ENCODE peak calls at places on chromosomes 3 and 15, in eight cellular contexts. One of them, this sample, is unnamed.

GRCh38 chr3:177753498-177754155 is 556.3 kb upstream of the TBL1XR1 start:
- DNase-seq in stomach: no peak
- DNase-seq in NCI-H1417 treated with DMSO at 0.1 percent for 48 hours: no peak
- DNase-seq in C1 segment of cervical spinal cord: no peak
- DNase-seq in natural killer cell: no peak
- DNase-seq in non-pigmented ciliary epithelial cell: no peak
- DNase-seq in suprapubic skin: no peak
- DNase-seq in epithelial cell of esophagus: peak; percentile 25
- DNase-seq in this sample: no peak

GRCh38 chr3:9441501-9442221 is 44.2 kb downstream of the SETD5 start:
- DNase-seq in stomach: no peak
- DNase-seq in NCI-H1417 treated with DMSO at 0.1 percent for 48 hours: no peak
- DNase-seq in C1 segment of cervical spinal cord: no peak
- DNase-seq in natural killer cell: no peak
- DNase-seq in non-pigmented ciliary epithelial cell: no peak
- DNase-seq in suprapubic skin: no peak
- DNase-seq in epithelial cell of esophagus: no peak
- DNase-seq in this sample: no peak

GRCh38 chr3:48436855-48437254 is 3.1 kb downstream of the CCDC51 start:
- DNase-seq in stomach: no peak
- DNase-seq in NCI-H1417 treated with DMSO at 0.1 percent for 48 hours: no peak
- DNase-seq in C1 segment of cervical spinal cord: no peak
- DNase-seq in natural killer cell: no peak
- DNase-seq in non-pigmented ciliary epithelial cell: no peak
- DNase-seq in suprapubic skin: no peak
- DNase-seq in epithelial cell of esophagus: no peak
- DNase-seq in this sample: no peak

GRCh38 chr15:75431250-75431649 is 20.2 kb downstream of the SIN3A start:
- DNase-seq in stomach: no peak
- DNase-seq in NCI-H1417 treated with DMSO at 0.1 percent for 48 hours: no peak
- DNase-seq in C1 segment of cervical spinal cord: no peak
- DNase-seq in natural killer cell: no peak
- DNase-seq in non-pigmented ciliary epithelial cell: no peak
- DNase-seq in suprapubic skin: no peak
- DNase-seq in epithelial cell of esophagus: no peak
- DNase-seq in this sample: no peak

GRCh38 chr3:54771050-54771449 is 156.8 kb downstream of the LRTM1 start:
- DNase-seq in stomach: no peak
- DNase-seq in NCI-H1417 treated with DMSO at 0.1 percent for 48 hours: no peak
- DNase-seq in C1 segment of cervical spinal cord: no peak
- DNase-seq in natural killer cell: no peak
- DNase-seq in non-pigmented ciliary epithelial cell: no peak
- DNase-seq in suprapubic skin: no peak
- DNase-seq in epithelial cell of esophagus: no peak
- DNase-seq in this sample: no peak

GRCh38 chr3:38829404-38829803 is 13.4 kb upstream of the SCN10A start:
- DNase-seq in stomach: no peak
- DNase-seq in NCI-H1417 treated with DMSO at 0.1 percent for 48 hours: no peak
- DNase-seq in C1 segment of cervical spinal cord: no peak
- DNase-seq in natural killer cell: no peak
- DNase-seq in non-pigmented ciliary epithelial cell: peak; percentile 60
- DNase-seq in suprapubic skin: no peak
- DNase-seq in epithelial cell of esophagus: peak; percentile 72
- DNase-seq in this sample: no peak

GRCh38 chr3:171132873-171133272 is 106.4 kb upstream of the SLC2A2 start:
- DNase-seq in stomach: no peak
- DNase-seq in NCI-H1417 treated with DMSO at 0.1 percent for 48 hours: no peak
- DNase-seq in C1 segment of cervical spinal cord: no peak
- DNase-seq in natural killer cell: no peak
- DNase-seq in non-pigmented ciliary epithelial cell: no peak
- DNase-seq in suprapubic skin: no peak
- DNase-seq in epithelial cell of esophagus: peak; percentile 61
- DNase-seq in this sample: no peak

GRCh38 chr3:13007251-13007941 is 65.8 kb downstream of the IQSEC1 start:
- DNase-seq in stomach: no peak
- DNase-seq in NCI-H1417 treated with DMSO at 0.1 percent for 48 hours: no peak
- DNase-seq in C1 segment of cervical spinal cord: no peak
- DNase-seq in natural killer cell: no peak
- DNase-seq in non-pigmented ciliary epithelial cell: no peak
- DNase-seq in suprapubic skin: no peak
- DNase-seq in epithelial cell of esophagus: no peak
- DNase-seq in this sample: no peak

GRCh38 chr15:76150971-76151598 is 91.3 kb downstream of the TMEM266 start:
- DNase-seq in stomach: peak; percentile 81
- DNase-seq in NCI-H1417 treated with DMSO at 0.1 percent for 48 hours: peak; percentile 1
- DNase-seq in C1 segment of cervical spinal cord: peak; percentile 71
- DNase-seq in natural killer cell: peak; percentile 69
- DNase-seq in non-pigmented ciliary epithelial cell: peak; percentile 27
- DNase-seq in suprapubic skin: peak; percentile 90
- DNase-seq in epithelial cell of esophagus: peak; percentile 98
- DNase-seq in this sample: peak; percentile 80

GRCh38 chr15:33639968-33640367 is 328.3 kb upstream of the CHRM5 start:
- DNase-seq in stomach: no peak
- DNase-seq in NCI-H1417 treated with DMSO at 0.1 percent for 48 hours: no peak
- DNase-seq in C1 segment of cervical spinal cord: no peak
- DNase-seq in natural killer cell: no peak
- DNase-seq in non-pigmented ciliary epithelial cell: no peak
- DNase-seq in suprapubic skin: no peak
- DNase-seq in epithelial cell of esophagus: no peak
- DNase-seq in this sample: no peak

GRCh38 chr15:88491158-88491557 is 23.6 kb downstream of the MRPS11 start:
- DNase-seq in stomach: no peak
- DNase-seq in NCI-H1417 treated with DMSO at 0.1 percent for 48 hours: no peak
- DNase-seq in C1 segment of cervical spinal cord: no peak
- DNase-seq in natural killer cell: no peak
- DNase-seq in non-pigmented ciliary epithelial cell: no peak
- DNase-seq in suprapubic skin: no peak
- DNase-seq in epithelial cell of esophagus: peak; percentile 19
- DNase-seq in this sample: no peak

GRCh38 chr3:4021162-4021561 is 221.9 kb downstream of the LRRN1 start:
- DNase-seq in stomach: no peak
- DNase-seq in NCI-H1417 treated with DMSO at 0.1 percent for 48 hours: no peak
- DNase-seq in C1 segment of cervical spinal cord: no peak
- DNase-seq in natural killer cell: no peak
- DNase-seq in non-pigmented ciliary epithelial cell: no peak
- DNase-seq in suprapubic skin: no peak
- DNase-seq in epithelial cell of esophagus: no peak
- DNase-seq in this sample: no peak

GRCh38 chr15:94135748-94136147 is 95.6 kb upstream of the MCTP2 start:
- DNase-seq in stomach: no peak
- DNase-seq in NCI-H1417 treated with DMSO at 0.1 percent for 48 hours: no peak
- DNase-seq in C1 segment of cervical spinal cord: no peak
- DNase-seq in natural killer cell: no peak
- DNase-seq in non-pigmented ciliary epithelial cell: no peak
- DNase-seq in suprapubic skin: no peak
- DNase-seq in epithelial cell of esophagus: peak; percentile 31
- DNase-seq in this sample: no peak

GRCh38 chr3:57977755-57978715 is 30.2 kb upstream of the FLNB start:
- DNase-seq in stomach: no peak
- DNase-seq in NCI-H1417 treated with DMSO at 0.1 percent for 48 hours: no peak
- DNase-seq in C1 segment of cervical spinal cord: no peak
- DNase-seq in natural killer cell: no peak
- DNase-seq in non-pigmented ciliary epithelial cell: no peak
- DNase-seq in suprapubic skin: no peak
- DNase-seq in epithelial cell of esophagus: peak; percentile 66
- DNase-seq in this sample: no peak

GRCh38 chr15:76964157-76964556 is 30.8 kb upstream of the PSTPIP1 start:
- DNase-seq in stomach: no peak
- DNase-seq in NCI-H1417 treated with DMSO at 0.1 percent for 48 hours: no peak
- DNase-seq in C1 segment of cervical spinal cord: no peak
- DNase-seq in natural killer cell: no peak
- DNase-seq in non-pigmented ciliary epithelial cell: no peak
- DNase-seq in suprapubic skin: no peak
- DNase-seq in epithelial cell of esophagus: peak; percentile 30
- DNase-seq in this sample: no peak

GRCh38 chr15:57782731-57783130 is 76.2 kb downstream of the POLR2M start:
- DNase-seq in stomach: no peak
- DNase-seq in NCI-H1417 treated with DMSO at 0.1 percent for 48 hours: no peak
- DNase-seq in C1 segment of cervical spinal cord: no peak
- DNase-seq in natural killer cell: no peak
- DNase-seq in non-pigmented ciliary epithelial cell: no peak
- DNase-seq in suprapubic skin: no peak
- DNase-seq in epithelial cell of esophagus: no peak
- DNase-seq in this sample: no peak

GRCh38 chr15:57458255-57458850 is 82.0 kb downstream of the CGNL1 start:
- DNase-seq in stomach: peak; percentile 49
- DNase-seq in NCI-H1417 treated with DMSO at 0.1 percent for 48 hours: no peak
- DNase-seq in C1 segment of cervical spinal cord: no peak
- DNase-seq in natural killer cell: no peak
- DNase-seq in non-pigmented ciliary epithelial cell: no peak
- DNase-seq in suprapubic skin: no peak
- DNase-seq in epithelial cell of esophagus: no peak
- DNase-seq in this sample: no peak

GRCh38 chr3:58588030-58588614 is 10.9 kb upstream of the FAM107A start:
- DNase-seq in stomach: no peak
- DNase-seq in NCI-H1417 treated with DMSO at 0.1 percent for 48 hours: no peak
- DNase-seq in C1 segment of cervical spinal cord: no peak
- DNase-seq in natural killer cell: no peak
- DNase-seq in non-pigmented ciliary epithelial cell: no peak
- DNase-seq in suprapubic skin: no peak
- DNase-seq in epithelial cell of esophagus: peak; percentile 46
- DNase-seq in this sample: no peak

GRCh38 chr15:66124626-66125025 is 128.9 kb downstream of the MEGF11 start:
- DNase-seq in stomach: no peak
- DNase-seq in NCI-H1417 treated with DMSO at 0.1 percent for 48 hours: no peak
- DNase-seq in C1 segment of cervical spinal cord: no peak
- DNase-seq in natural killer cell: no peak
- DNase-seq in non-pigmented ciliary epithelial cell: no peak
- DNase-seq in suprapubic skin: no peak
- DNase-seq in epithelial cell of esophagus: no peak
- DNase-seq in this sample: no peak

GRCh38 chr15:26358708-26359107 is 414.2 kb downstream of the GABRB3 start:
- DNase-seq in stomach: no peak
- DNase-seq in NCI-H1417 treated with DMSO at 0.1 percent for 48 hours: no peak
- DNase-seq in C1 segment of cervical spinal cord: no peak
- DNase-seq in natural killer cell: no peak
- DNase-seq in non-pigmented ciliary epithelial cell: no peak
- DNase-seq in suprapubic skin: no peak
- DNase-seq in epithelial cell of esophagus: no peak
- DNase-seq in this sample: no peak

GRCh38 chr3:136490646-136491405 is 240.7 kb downstream of the PCCB start:
- DNase-seq in stomach: no peak
- DNase-seq in NCI-H1417 treated with DMSO at 0.1 percent for 48 hours: no peak
- DNase-seq in C1 segment of cervical spinal cord: no peak
- DNase-seq in natural killer cell: no peak
- DNase-seq in non-pigmented ciliary epithelial cell: no peak
- DNase-seq in suprapubic skin: no peak
- DNase-seq in epithelial cell of esophagus: no peak
- DNase-seq in this sample: no peak

GRCh38 chr3:72161870-72162617 is 377.1 kb upstream of the PROK2 start:
- DNase-seq in stomach: no peak
- DNase-seq in NCI-H1417 treated with DMSO at 0.1 percent for 48 hours: no peak
- DNase-seq in C1 segment of cervical spinal cord: no peak
- DNase-seq in natural killer cell: no peak
- DNase-seq in non-pigmented ciliary epithelial cell: no peak
- DNase-seq in suprapubic skin: no peak
- DNase-seq in epithelial cell of esophagus: peak; percentile 83
- DNase-seq in this sample: no peak

GRCh38 chr3:39592306-39592705 is 124.8 kb downstream of the MOBP start:
- DNase-seq in stomach: no peak
- DNase-seq in NCI-H1417 treated with DMSO at 0.1 percent for 48 hours: no peak
- DNase-seq in C1 segment of cervical spinal cord: no peak
- DNase-seq in natural killer cell: no peak
- DNase-seq in non-pigmented ciliary epithelial cell: no peak
- DNase-seq in suprapubic skin: no peak
- DNase-seq in epithelial cell of esophagus: no peak
- DNase-seq in this sample: no peak

GRCh38 chr3:24235121-24235520 is 259.5 kb downstream of the THRB start:
- DNase-seq in stomach: no peak
- DNase-seq in NCI-H1417 treated with DMSO at 0.1 percent for 48 hours: no peak
- DNase-seq in C1 segment of cervical spinal cord: no peak
- DNase-seq in natural killer cell: no peak
- DNase-seq in non-pigmented ciliary epithelial cell: no peak
- DNase-seq in suprapubic skin: no peak
- DNase-seq in epithelial cell of esophagus: peak; percentile 87
- DNase-seq in this sample: no peak

GRCh38 chr15:50071551-50072258 is 47.3 kb downstream of the ATP8B4 start:
- DNase-seq in stomach: no peak
- DNase-seq in NCI-H1417 treated with DMSO at 0.1 percent for 48 hours: no peak
- DNase-seq in C1 segment of cervical spinal cord: no peak
- DNase-seq in natural killer cell: no peak
- DNase-seq in non-pigmented ciliary epithelial cell: no peak
- DNase-seq in suprapubic skin: no peak
- DNase-seq in epithelial cell of esophagus: no peak
- DNase-seq in this sample: no peak

GRCh38 chr3:135792174-135792573 is 173.4 kb upstream of the PPP2R3A start:
- DNase-seq in stomach: no peak
- DNase-seq in NCI-H1417 treated with DMSO at 0.1 percent for 48 hours: peak; percentile 10
- DNase-seq in C1 segment of cervical spinal cord: no peak
- DNase-seq in natural killer cell: no peak
- DNase-seq in non-pigmented ciliary epithelial cell: no peak
- DNase-seq in suprapubic skin: no peak
- DNase-seq in epithelial cell of esophagus: no peak
- DNase-seq in this sample: no peak

GRCh38 chr3:23991236-23992050 is 46.4 kb downstream of the NR1D2 start:
- DNase-seq in stomach: no peak
- DNase-seq in NCI-H1417 treated with DMSO at 0.1 percent for 48 hours: no peak
- DNase-seq in C1 segment of cervical spinal cord: no peak
- DNase-seq in natural killer cell: no peak
- DNase-seq in non-pigmented ciliary epithelial cell: no peak
- DNase-seq in suprapubic skin: no peak
- DNase-seq in epithelial cell of esophagus: no peak
- DNase-seq in this sample: no peak

GRCh38 chr15:90097475-90097874 is 4.8 kb downstream of the IDH2 start:
- DNase-seq in stomach: no peak
- DNase-seq in NCI-H1417 treated with DMSO at 0.1 percent for 48 hours: no peak
- DNase-seq in C1 segment of cervical spinal cord: no peak
- DNase-seq in natural killer cell: peak; percentile 43
- DNase-seq in non-pigmented ciliary epithelial cell: no peak
- DNase-seq in suprapubic skin: no peak
- DNase-seq in epithelial cell of esophagus: no peak
- DNase-seq in this sample: no peak

GRCh38 chr15:31867536-31868442 is 162.5 kb upstream of the CHRNA7 start:
- DNase-seq in stomach: peak; percentile 63
- DNase-seq in NCI-H1417 treated with DMSO at 0.1 percent for 48 hours: peak; percentile 56
- DNase-seq in C1 segment of cervical spinal cord: peak; percentile 49
- DNase-seq in natural killer cell: peak; percentile 49
- DNase-seq in non-pigmented ciliary epithelial cell: no peak
- DNase-seq in suprapubic skin: no peak
- DNase-seq in epithelial cell of esophagus: peak; percentile 56
- DNase-seq in this sample: peak; percentile 86

GRCh38 chr3:58161435-58162398 is 49.1 kb downstream of the DNASE1L3 start:
- DNase-seq in stomach: peak; percentile 75
- DNase-seq in NCI-H1417 treated with DMSO at 0.1 percent for 48 hours: no peak
- DNase-seq in C1 segment of cervical spinal cord: no peak
- DNase-seq in natural killer cell: no peak
- DNase-seq in non-pigmented ciliary epithelial cell: peak; percentile 82
- DNase-seq in suprapubic skin: no peak
- DNase-seq in epithelial cell of esophagus: peak; percentile 92
- DNase-seq in this sample: peak; percentile 76

GRCh38 chr3:57582470-57583168 is 14.5 kb downstream of the ARF4 start:
- DNase-seq in stomach: no peak
- DNase-seq in NCI-H1417 treated with DMSO at 0.1 percent for 48 hours: no peak
- DNase-seq in C1 segment of cervical spinal cord: no peak
- DNase-seq in natural killer cell: no peak
- DNase-seq in non-pigmented ciliary epithelial cell: no peak
- DNase-seq in suprapubic skin: no peak
- DNase-seq in epithelial cell of esophagus: peak; percentile 82
- DNase-seq in this sample: no peak

GRCh38 chr3:128180446-128180845 is 27.2 kb downstream of the EEFSEC start:
- DNase-seq in stomach: no peak
- DNase-seq in NCI-H1417 treated with DMSO at 0.1 percent for 48 hours: no peak
- DNase-seq in C1 segment of cervical spinal cord: no peak
- DNase-seq in natural killer cell: no peak
- DNase-seq in non-pigmented ciliary epithelial cell: no peak
- DNase-seq in suprapubic skin: no peak
- DNase-seq in epithelial cell of esophagus: no peak
- DNase-seq in this sample: no peak